ENCODE peak calls at places on chromosomes 4 and X, in five cellular contexts. One of them, this sample, is unnamed.

GRCh38 chr4:150782311-150782710 is 200.4 kb downstream of the MAB21L2 start:
- DNase-seq in hepatocyte: no peak
- DNase-seq in astrocyte: peak; percentile 32
- DNase-seq in psoas muscle: no peak
- DNase-seq in choroid plexus epithelial cell: peak; percentile 43
- DNase-seq in this sample: no peak

GRCh38 chr4:2076908-2077534 is 17.9 kb downstream of the NAT8L start:
- DNase-seq in hepatocyte: no peak
- DNase-seq in astrocyte: no peak
- DNase-seq in psoas muscle: no peak
- DNase-seq in choroid plexus epithelial cell: no peak
- DNase-seq in this sample: peak; percentile 31

GRCh38 chr4:156638332-156638731 is 333.3 kb downstream of the PDGFC start:
- DNase-seq in hepatocyte: no peak
- DNase-seq in astrocyte: peak; percentile 75
- DNase-seq in psoas muscle: no peak
- DNase-seq in choroid plexus epithelial cell: peak; percentile 75
- DNase-seq in this sample: no peak

GRCh38 chrX:53223068-53223693 is 1.8 kb downstream of the KDM5C start:
- DNase-seq in hepatocyte: no peak
- DNase-seq in astrocyte: no peak
- DNase-seq in psoas muscle: no peak
- DNase-seq in choroid plexus epithelial cell: no peak
- DNase-seq in this sample: no peak

GRCh38 chrX:45872480-45872879 is 671.8 kb upstream of the DIPK2B start:
- DNase-seq in hepatocyte: no peak
- DNase-seq in astrocyte: no peak
- DNase-seq in psoas muscle: no peak
- DNase-seq in choroid plexus epithelial cell: no peak
- DNase-seq in this sample: no peak

GRCh38 chr4:144509088-144509854 is 136.7 kb upstream of the HHIP start:
- DNase-seq in hepatocyte: no peak
- DNase-seq in astrocyte: no peak
- DNase-seq in psoas muscle: no peak
- DNase-seq in choroid plexus epithelial cell: no peak
- DNase-seq in this sample: no peak

GRCh38 chrX:56733459-56734046 is 4.5 kb downstream of the NBDY start:
- DNase-seq in hepatocyte: peak; percentile 73
- DNase-seq in astrocyte: no peak
- DNase-seq in psoas muscle: no peak
- DNase-seq in choroid plexus epithelial cell: peak; percentile 53
- DNase-seq in this sample: peak; percentile 42

GRCh38 chrX:134622056-134622812 is 36.0 kb downstream of the PLAC1 start:
- DNase-seq in hepatocyte: peak; percentile 40
- DNase-seq in astrocyte: peak; percentile 89
- DNase-seq in psoas muscle: no peak
- DNase-seq in choroid plexus epithelial cell: peak; percentile 89
- DNase-seq in this sample: peak; percentile 25

GRCh38 chr4:74092957-74093356 is 6.0 kb downstream of the CXCL2 start:
- DNase-seq in hepatocyte: no peak
- DNase-seq in astrocyte: peak; percentile 27
- DNase-seq in psoas muscle: no peak
- DNase-seq in choroid plexus epithelial cell: peak; percentile 36
- DNase-seq in this sample: no peak

GRCh38 chr4:52235775-52236174 is 184.7 kb downstream of the SPATA18 start:
- DNase-seq in hepatocyte: no peak
- DNase-seq in astrocyte: no peak
- DNase-seq in psoas muscle: no peak
- DNase-seq in choroid plexus epithelial cell: no peak
- DNase-seq in this sample: no peak

DNA sequence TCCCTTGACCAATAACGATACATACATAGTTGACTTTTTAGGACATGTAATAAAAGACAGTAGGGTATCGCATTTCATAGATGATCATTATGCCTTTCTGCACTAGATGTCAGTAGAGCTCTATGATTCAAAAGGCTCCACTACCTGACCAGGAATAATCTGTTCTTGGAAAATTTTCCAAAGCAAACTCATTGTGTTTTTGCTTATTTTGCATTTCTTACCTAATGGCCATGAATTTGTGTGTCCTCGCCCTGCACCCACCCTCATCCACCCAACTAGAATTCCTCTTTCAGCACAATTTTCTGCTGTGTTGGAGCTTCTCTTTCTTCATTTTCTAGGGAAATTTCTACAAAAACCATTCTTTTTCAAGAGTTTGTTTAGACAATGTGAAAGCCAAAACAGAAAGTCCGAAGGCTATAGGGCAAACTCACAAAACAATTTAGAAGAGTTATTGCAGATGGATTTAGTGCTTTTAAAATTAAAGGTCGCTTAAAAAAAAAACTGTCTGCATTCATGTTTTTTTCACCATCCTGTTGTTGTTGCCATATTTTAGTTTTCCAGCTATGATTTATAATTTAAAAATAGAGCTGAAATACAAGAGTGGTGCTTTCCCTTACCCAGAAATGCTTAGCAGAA is 183.6 kb downstream of the SPATA18 start:
- DNase-seq in hepatocyte: peak; percentile 64
- DNase-seq in astrocyte: no peak
- DNase-seq in psoas muscle: no peak
- DNase-seq in choroid plexus epithelial cell: peak; percentile 65
- DNase-seq in this sample: no peak
- TF ChIP-seq CTCF in hepatocyte: peak; percentile 74
- TF ChIP-seq CTCF in astrocyte: peak; percentile 41
- TF ChIP-seq CTCF in psoas muscle: peak; percentile 63
- TF ChIP-seq CTCF in choroid plexus epithelial cell: peak; percentile 59
- TF ChIP-seq CTCF in this sample: peak; percentile 19

GRCh38 chrX:24718771-24719170 is 25.1 kb downstream of the POLA1 start:
- DNase-seq in hepatocyte: no peak
- DNase-seq in astrocyte: no peak
- DNase-seq in psoas muscle: no peak
- DNase-seq in choroid plexus epithelial cell: no peak
- DNase-seq in this sample: no peak
- TF ChIP-seq CTCF in hepatocyte: no peak
- TF ChIP-seq CTCF in astrocyte: no peak
- TF ChIP-seq CTCF in psoas muscle: no peak
- TF ChIP-seq CTCF in choroid plexus epithelial cell: no peak
- TF ChIP-seq CTCF in this sample: no peak

DNA sequence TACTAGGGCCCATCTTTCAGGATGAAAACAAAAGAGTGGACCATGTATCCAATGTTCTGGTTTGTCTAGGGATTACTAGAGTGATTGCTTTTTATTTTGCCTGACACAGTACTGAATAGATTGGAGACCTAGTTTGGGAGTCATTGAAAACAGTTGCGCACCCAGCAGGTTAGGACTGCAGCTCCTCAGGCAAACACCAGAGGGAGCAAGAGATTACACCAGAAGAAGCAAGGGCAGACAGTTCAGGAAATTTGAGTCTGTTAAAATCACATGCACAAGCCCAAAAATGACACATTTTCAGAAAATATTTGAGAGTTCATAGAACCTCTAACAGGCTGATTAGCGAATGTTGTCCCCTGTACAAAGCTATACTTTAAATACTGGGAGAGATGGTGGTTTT is 55.6 kb downstream of the CYLC1 start:
- DNase-seq in hepatocyte: peak; percentile 32
- DNase-seq in astrocyte: no peak
- DNase-seq in psoas muscle: no peak
- DNase-seq in choroid plexus epithelial cell: peak; percentile 0
- DNase-seq in this sample: peak; percentile 5
- TF ChIP-seq CTCF in hepatocyte: peak; percentile 46
- TF ChIP-seq CTCF in astrocyte: peak; percentile 18
- TF ChIP-seq CTCF in psoas muscle: no peak
- TF ChIP-seq CTCF in choroid plexus epithelial cell: peak; percentile 32
- TF ChIP-seq CTCF in this sample: peak; percentile 54

DNA sequence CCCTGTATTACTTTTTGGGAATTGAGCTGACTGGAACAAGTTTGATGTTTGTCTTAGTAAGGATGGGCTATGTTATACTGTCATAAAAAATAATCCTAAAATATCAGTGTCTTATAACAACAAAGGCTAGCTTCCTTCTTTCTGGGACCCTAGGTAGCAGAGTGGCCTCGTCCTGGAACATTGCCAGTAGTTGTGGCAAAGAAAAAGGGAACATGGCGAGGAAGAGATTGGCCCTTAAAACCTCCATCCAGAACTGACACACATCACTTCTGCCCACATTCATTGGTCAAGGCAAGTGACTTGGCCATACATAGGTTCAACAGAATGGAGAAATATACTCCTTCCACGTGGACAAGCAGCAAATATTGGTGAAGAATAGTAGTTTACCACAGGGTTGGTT is 287.9 kb downstream of the PPP1R2C start:
- DNase-seq in hepatocyte: no peak
- DNase-seq in astrocyte: no peak
- DNase-seq in psoas muscle: no peak
- DNase-seq in choroid plexus epithelial cell: no peak
- DNase-seq in this sample: no peak
- TF ChIP-seq CTCF in hepatocyte: no peak
- TF ChIP-seq CTCF in astrocyte: no peak
- TF ChIP-seq CTCF in psoas muscle: no peak
- TF ChIP-seq CTCF in choroid plexus epithelial cell: no peak
- TF ChIP-seq CTCF in this sample: no peak

DNA sequence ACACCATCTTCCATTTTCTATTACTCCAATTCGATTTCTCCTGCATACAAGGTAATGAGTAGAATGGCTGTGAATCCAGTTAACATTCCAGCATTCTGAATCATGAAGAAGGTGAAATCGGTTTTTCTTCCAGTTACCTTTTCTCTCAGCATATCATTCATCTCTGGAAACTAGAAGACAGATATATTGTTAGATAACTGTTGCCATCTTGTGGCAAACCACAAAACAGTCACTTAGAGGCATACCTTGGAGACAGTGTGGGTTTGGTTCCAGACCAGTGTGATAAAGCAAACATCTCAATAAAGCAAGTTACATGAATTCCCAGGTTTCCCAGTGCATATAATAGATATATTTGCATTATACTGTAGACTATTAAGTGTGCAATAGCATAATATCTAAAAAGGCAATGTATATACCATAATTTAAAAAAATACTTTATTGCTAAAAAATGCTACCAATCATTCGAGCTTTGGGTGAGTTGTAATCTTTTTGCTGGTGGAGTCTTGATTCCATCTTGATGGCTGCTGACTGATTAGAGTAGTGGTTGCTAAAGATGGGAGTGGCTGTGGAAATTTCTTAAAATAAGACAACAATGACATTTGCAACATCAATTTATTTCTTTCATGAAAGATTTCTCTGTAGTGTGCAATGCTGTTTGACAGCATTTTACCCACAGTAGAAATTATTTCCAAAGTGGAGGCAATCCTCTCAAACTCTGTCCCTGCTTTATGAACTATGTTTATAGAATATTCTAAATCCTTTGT is 82.1 kb downstream of the SLC39A8 start:
- DNase-seq in hepatocyte: peak; percentile 60
- DNase-seq in astrocyte: peak; percentile 59
- DNase-seq in psoas muscle: no peak
- DNase-seq in choroid plexus epithelial cell: peak; percentile 74
- DNase-seq in this sample: peak; percentile 57
- TF ChIP-seq CTCF in hepatocyte: peak; percentile 79
- TF ChIP-seq CTCF in astrocyte: peak; percentile 71
- TF ChIP-seq CTCF in psoas muscle: peak; percentile 44
- TF ChIP-seq CTCF in choroid plexus epithelial cell: peak; percentile 67
- TF ChIP-seq CTCF in this sample: peak; percentile 62

GRCh38 chr4:123649248-123649643 is 252.7 kb downstream of the SPRY1 start:
- DNase-seq in hepatocyte: no peak
- DNase-seq in astrocyte: no peak
- DNase-seq in psoas muscle: no peak
- DNase-seq in choroid plexus epithelial cell: peak; percentile 9
- DNase-seq in this sample: peak; percentile 5
- TF ChIP-seq CTCF in hepatocyte: no peak
- TF ChIP-seq CTCF in astrocyte: no peak
- TF ChIP-seq CTCF in psoas muscle: no peak
- TF ChIP-seq CTCF in choroid plexus epithelial cell: no peak
- TF ChIP-seq CTCF in this sample: no peak

GRCh38 chr4:155405059-155405458 is 28.3 kb upstream of the MAP9 start:
- DNase-seq in hepatocyte: no peak
- DNase-seq in astrocyte: no peak
- DNase-seq in psoas muscle: no peak
- DNase-seq in choroid plexus epithelial cell: peak; percentile 67
- DNase-seq in this sample: no peak
- TF ChIP-seq CTCF in hepatocyte: no peak
- TF ChIP-seq CTCF in astrocyte: no peak
- TF ChIP-seq CTCF in psoas muscle: no peak
- TF ChIP-seq CTCF in choroid plexus epithelial cell: no peak
- TF ChIP-seq CTCF in this sample: no peak

DNA sequence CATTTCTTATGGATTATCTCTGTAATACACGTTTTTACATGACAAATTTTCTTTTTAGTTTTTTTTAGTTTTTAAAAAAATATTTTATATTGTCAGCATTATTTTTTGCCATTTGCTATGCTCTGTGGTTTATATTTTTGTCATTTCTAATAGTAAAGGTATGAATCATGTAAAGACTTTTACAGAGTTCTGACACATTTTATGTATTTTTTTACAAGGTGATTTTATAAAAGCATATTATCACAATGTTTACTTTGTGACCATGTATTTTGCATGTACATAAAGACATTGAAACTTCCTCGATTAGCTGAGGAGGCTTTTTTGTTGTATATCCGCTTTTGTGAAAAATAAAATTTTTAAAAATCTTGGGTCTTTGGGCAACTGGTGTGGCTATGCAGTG is 1705.1 kb downstream of the PCDH7 start:
- DNase-seq in hepatocyte: no peak
- DNase-seq in astrocyte: no peak
- DNase-seq in psoas muscle: no peak
- DNase-seq in choroid plexus epithelial cell: no peak
- DNase-seq in this sample: no peak
- TF ChIP-seq CTCF in hepatocyte: no peak
- TF ChIP-seq CTCF in astrocyte: no peak
- TF ChIP-seq CTCF in psoas muscle: no peak
- TF ChIP-seq CTCF in choroid plexus epithelial cell: no peak
- TF ChIP-seq CTCF in this sample: no peak

DNA sequence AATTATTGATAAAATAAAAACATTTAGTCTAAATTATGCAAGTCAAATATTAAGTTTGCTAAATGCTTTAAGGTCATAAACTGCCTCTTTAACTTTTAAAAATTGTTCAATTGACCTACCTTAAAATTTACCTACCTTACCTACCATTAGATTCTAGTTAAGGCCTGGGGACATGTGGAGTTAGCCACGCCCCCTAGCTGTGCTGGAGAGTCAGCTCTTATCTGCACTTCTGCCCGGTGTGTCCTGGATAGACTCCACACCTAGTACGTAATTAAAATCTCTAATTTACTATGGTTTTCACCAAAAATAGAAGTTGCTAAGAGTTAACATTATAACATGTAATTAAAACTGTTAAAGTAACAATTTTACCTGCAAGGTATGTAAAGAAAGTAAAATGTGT is 22.7 kb downstream of the TENM3 start:
- DNase-seq in hepatocyte: no peak
- DNase-seq in astrocyte: no peak
- DNase-seq in psoas muscle: no peak
- DNase-seq in choroid plexus epithelial cell: no peak
- DNase-seq in this sample: no peak
- TF ChIP-seq CTCF in hepatocyte: no peak
- TF ChIP-seq CTCF in astrocyte: no peak
- TF ChIP-seq CTCF in psoas muscle: peak; percentile 7
- TF ChIP-seq CTCF in choroid plexus epithelial cell: peak; percentile 33
- TF ChIP-seq CTCF in this sample: no peak

This sample was measured in GM13977.